ENCODE peak calls at places on chromosomes 4 and X, in four cellular contexts. One of them, this sample, is unnamed.

GRCh38 chr4:149825336-149825735 is 9.7 kb upstream of the IQCM start:
- DNase-seq in K562: no peak
- DNase-seq in HepG2: no peak
- DNase-seq in GM12878: no peak
- DNase-seq in this sample: no peak

GRCh38 chr4:84089652-84090437 is 409.2 kb downstream of the NKX6-1 start:
- DNase-seq in K562: no peak
- DNase-seq in HepG2: no peak
- DNase-seq in GM12878: no peak
- DNase-seq in this sample: no peak

GRCh38 chrX:21735038-21735752 is 22.7 kb downstream of the SMPX start:
- DNase-seq in K562: no peak
- DNase-seq in HepG2: no peak
- DNase-seq in GM12878: no peak
- DNase-seq in this sample: no peak

GRCh38 chrX:155068165-155068564 is 2.8 kb downstream of the CMC4 start:
- DNase-seq in K562: no peak
- DNase-seq in HepG2: peak
- DNase-seq in GM12878: no peak
- DNase-seq in this sample: no peak

GRCh38 chr4:38868055-38868965 is 704 bp downstream of the FAM114A1 start:
- DNase-seq in K562: peak
- DNase-seq in HepG2: no peak
- DNase-seq in GM12878: no peak
- DNase-seq in this sample: no peak

GRCh38 chr4:127470290-127470809 is 162.4 kb upstream of the INTU start:
- DNase-seq in K562: no peak
- DNase-seq in HepG2: no peak
- DNase-seq in GM12878: no peak
- DNase-seq in this sample: no peak

GRCh38 chrX:27186671-27187070 is 276.5 kb downstream of the PPP4R3C start:
- DNase-seq in K562: peak
- DNase-seq in HepG2: peak
- DNase-seq in GM12878: peak
- DNase-seq in this sample: peak

GRCh38 chr4:77047037-77047436 is 28.8 kb downstream of the CCNI start:
- DNase-seq in K562: peak
- DNase-seq in HepG2: peak
- DNase-seq in GM12878: no peak
- DNase-seq in this sample: no peak

GRCh38 chr4:127708985-127709384 is 21.2 kb upstream of the SLC25A31 start:
- DNase-seq in K562: no peak
- DNase-seq in HepG2: peak
- DNase-seq in GM12878: no peak
- DNase-seq in this sample: no peak

GRCh38 chr4:28229092-28229491 is 1368.5 kb downstream of the STIM2 start:
- DNase-seq in K562: no peak
- DNase-seq in HepG2: no peak
- DNase-seq in GM12878: no peak
- DNase-seq in this sample: no peak

GRCh38 chrX:34884693-34885277 is 57.8 kb upstream of the FAM47B start:
- DNase-seq in K562: no peak
- DNase-seq in HepG2: no peak
- DNase-seq in GM12878: no peak
- DNase-seq in this sample: no peak

GRCh38 chrX:20739038-20739745 is 472.5 kb upstream of the RPS6KA3 start:
- DNase-seq in K562: no peak
- DNase-seq in HepG2: no peak
- DNase-seq in GM12878: no peak
- DNase-seq in this sample: no peak

GRCh38 chr4:99816611-99817309 is at the start of gene DAPP1:
- DNase-seq in K562: no peak
- DNase-seq in HepG2: no peak
- DNase-seq in GM12878: peak
- DNase-seq in this sample: no peak

GRCh38 chr4:182246401-182247205 is 3.4 kb downstream of the TENM3 start:
- DNase-seq in K562: no peak
- DNase-seq in HepG2: no peak
- DNase-seq in GM12878: no peak
- DNase-seq in this sample: no peak

GRCh38 chrX:42519666-42520231 is 258.2 kb downstream of the PPP1R2C start:
- DNase-seq in K562: peak
- DNase-seq in HepG2: no peak
- DNase-seq in GM12878: no peak
- DNase-seq in this sample: no peak

GRCh38 chr4:141645611-141646340 is 9.4 kb downstream of the IL15 start:
- DNase-seq in K562: no peak
- DNase-seq in HepG2: no peak
- DNase-seq in GM12878: no peak
- DNase-seq in this sample: no peak

GRCh38 chr4:168487821-168488162 is 7.5 kb upstream of the DDX60L start:
- DNase-seq in K562: no peak
- DNase-seq in HepG2: no peak
- DNase-seq in GM12878: no peak
- DNase-seq in this sample: no peak

GRCh38 chr4:168486961-168487820 is 6.9 kb upstream of the DDX60L start:
- DNase-seq in K562: no peak
- DNase-seq in HepG2: no peak
- DNase-seq in GM12878: no peak
- DNase-seq in this sample: no peak

GRCh38 chr4:168491563-168491962 is 5.3 kb upstream of the PALLD start:
- DNase-seq in K562: no peak
- DNase-seq in HepG2: no peak
- DNase-seq in GM12878: no peak
- DNase-seq in this sample: no peak

GRCh38 chr4:168489616-168490015 is 7.2 kb upstream of the PALLD start:
- DNase-seq in K562: no peak
- DNase-seq in HepG2: no peak
- DNase-seq in GM12878: no peak
- DNase-seq in this sample: no peak

DNA sequence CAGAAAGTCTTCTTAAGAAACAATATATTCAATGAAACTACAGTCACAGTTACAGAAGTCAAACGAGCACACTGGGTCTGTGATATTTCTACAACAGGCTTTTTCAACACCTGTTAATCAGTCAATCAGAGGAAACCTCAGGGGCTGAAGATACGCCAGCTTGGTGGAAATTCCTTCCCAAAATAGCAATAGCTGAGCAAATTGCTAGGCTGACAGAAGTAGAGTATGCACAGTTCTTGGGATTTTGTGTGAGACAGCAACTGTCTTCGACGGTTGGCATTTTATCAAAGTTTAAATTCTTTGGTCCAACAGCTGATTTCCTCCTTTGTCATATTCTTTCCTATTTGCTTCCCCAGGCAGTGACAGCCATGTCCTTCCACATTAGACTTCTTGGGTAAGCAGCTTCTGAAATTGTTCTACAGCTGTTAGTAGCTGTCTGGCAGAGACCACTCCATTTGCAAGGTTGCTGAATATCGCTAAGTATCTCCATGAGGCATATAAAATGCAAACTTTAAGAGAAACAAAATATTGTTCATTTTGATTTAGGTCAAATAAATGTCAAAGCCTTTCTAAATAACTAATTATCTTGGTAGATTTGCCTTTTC is 8.0 kb upstream of the PALLD start:
- DNase-seq in K562: no peak
- DNase-seq in HepG2: no peak
- DNase-seq in GM12878: no peak
- DNase-seq in this sample: no peak
- TF ChIP-seq FOXK2 in K562: no peak
- TF ChIP-seq FOXK2 in HepG2: no peak
- TF ChIP-seq FOXK2 in GM12878: no peak
- TF ChIP-seq FOXK2 in this sample: no peak

DNA sequence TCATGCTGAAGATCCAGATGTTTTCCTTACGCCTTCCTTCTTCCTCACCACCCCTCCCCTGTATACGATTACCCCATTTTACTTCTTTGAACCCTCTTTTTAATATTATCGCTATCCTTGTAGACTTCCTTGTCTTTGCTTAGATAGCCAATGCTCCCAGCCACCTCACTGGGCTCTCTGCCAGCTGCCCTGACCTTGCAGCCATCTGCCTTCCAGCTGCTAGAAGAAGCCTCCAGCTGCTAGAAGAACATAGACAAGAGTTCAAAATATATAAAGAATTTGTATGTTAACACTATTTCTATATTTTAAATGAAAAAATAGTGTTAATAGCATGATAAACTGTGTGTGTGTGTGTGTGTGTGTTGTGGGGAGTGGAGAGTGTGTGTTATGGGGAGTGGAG is 374.7 kb downstream of the ANKRD50 start:
- DNase-seq in K562: no peak
- DNase-seq in HepG2: no peak
- DNase-seq in GM12878: no peak
- DNase-seq in this sample: no peak
- TF ChIP-seq SP1 in K562: no peak
- TF ChIP-seq SP1 in HepG2: no peak
- TF ChIP-seq SP1 in GM12878: no peak
- TF ChIP-seq SP1 in this sample: no peak

GRCh38 chr4:123559955-123560669 is 163.5 kb downstream of the SPRY1 start:
- DNase-seq in K562: no peak
- DNase-seq in HepG2: peak
- DNase-seq in GM12878: no peak
- DNase-seq in this sample: no peak
- TF ChIP-seq FOXK2 in K562: no peak
- TF ChIP-seq FOXK2 in HepG2: no peak
- TF ChIP-seq FOXK2 in GM12878: no peak
- TF ChIP-seq FOXK2 in this sample: no peak

GRCh38 chr4:140330311-140330900 is 43.0 kb upstream of the SCOC start:
- DNase-seq in K562: peak
- DNase-seq in HepG2: peak
- DNase-seq in GM12878: no peak
- DNase-seq in this sample: peak

GRCh38 chr4:140331245-140331644 is 42.2 kb upstream of the SCOC start:
- DNase-seq in K562: no peak
- DNase-seq in HepG2: no peak
- DNase-seq in GM12878: no peak
- DNase-seq in this sample: no peak

GRCh38 chr4:140332734-140333133 is 40.7 kb upstream of the SCOC start:
- DNase-seq in K562: no peak
- DNase-seq in HepG2: no peak
- DNase-seq in GM12878: no peak
- DNase-seq in this sample: no peak

GRCh38 chr4:140333523-140333922 is 39.9 kb upstream of the SCOC start:
- DNase-seq in K562: no peak
- DNase-seq in HepG2: no peak
- DNase-seq in GM12878: no peak
- DNase-seq in this sample: no peak

DNA sequence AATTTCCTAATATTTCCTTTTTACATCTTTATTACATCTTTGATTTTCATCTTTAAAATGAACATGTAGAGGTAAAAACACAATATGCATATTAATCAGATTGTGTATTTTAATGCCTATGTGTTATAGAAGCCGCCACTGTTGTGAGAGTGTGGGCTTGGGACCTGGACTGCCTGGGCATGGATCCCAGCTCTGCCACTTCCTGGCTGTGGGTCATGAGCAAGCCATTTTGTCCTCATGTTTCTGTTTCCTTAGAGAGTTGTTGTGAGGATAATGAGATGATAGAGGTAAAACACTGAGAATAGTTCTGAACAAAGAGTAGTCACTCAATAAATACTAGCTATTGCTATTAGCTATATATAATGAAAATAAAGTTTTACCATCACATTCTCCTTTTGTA is 38.4 kb upstream of the SCOC start:
- DNase-seq in K562: no peak
- DNase-seq in HepG2: no peak
- DNase-seq in GM12878: no peak
- DNase-seq in this sample: no peak
- TF ChIP-seq SP1 in K562: no peak
- TF ChIP-seq SP1 in HepG2: no peak
- TF ChIP-seq SP1 in GM12878: no peak
- TF ChIP-seq SP1 in this sample: no peak

GRCh38 chr4:75771607-75772006 is 47.2 kb downstream of the USO1 start:
- DNase-seq in K562: no peak
- DNase-seq in HepG2: no peak
- DNase-seq in GM12878: no peak
- DNase-seq in this sample: no peak

DNA sequence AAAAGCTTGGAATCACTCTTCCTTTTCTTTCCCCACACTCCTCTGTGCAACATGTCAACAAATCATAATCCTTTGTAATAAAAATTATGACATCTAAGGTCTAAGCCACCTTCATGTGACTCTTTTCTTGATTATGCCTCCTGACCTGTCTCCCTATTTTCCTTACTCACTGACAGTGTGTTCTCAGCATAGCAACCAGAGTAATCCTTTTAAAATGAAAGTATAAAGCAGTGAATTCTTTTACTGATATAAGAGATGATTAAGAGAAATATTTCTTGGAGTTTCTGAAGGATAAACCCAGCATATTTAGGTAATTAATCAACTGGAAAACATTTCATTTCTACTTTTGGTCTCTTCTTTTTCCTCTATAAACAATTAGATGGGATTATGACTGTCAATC is 44.7 kb downstream of the USO1 start:
- DNase-seq in K562: no peak
- DNase-seq in HepG2: no peak
- DNase-seq in GM12878: no peak
- DNase-seq in this sample: no peak
- TF ChIP-seq FOXK2 in K562: no peak
- TF ChIP-seq FOXK2 in HepG2: no peak
- TF ChIP-seq FOXK2 in GM12878: no peak
- TF ChIP-seq FOXK2 in this sample: no peak

DNA sequence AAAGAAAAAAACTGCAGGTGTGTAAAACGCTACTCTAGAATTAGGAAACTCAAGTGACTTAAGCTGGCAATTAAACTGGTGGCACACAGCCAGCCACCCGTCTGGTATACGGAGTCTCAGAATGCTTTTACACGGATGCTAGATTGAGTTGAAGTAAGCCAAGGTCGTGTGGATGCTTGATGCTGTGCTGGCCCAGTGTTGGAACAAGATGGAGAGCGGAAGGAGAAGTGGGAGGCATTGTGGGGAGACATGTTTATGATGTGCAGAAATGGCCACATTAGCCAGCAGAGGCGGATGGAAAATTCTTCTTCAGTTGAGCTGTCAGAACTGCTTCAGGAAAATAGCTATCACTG is 750.5 kb upstream of the HS3ST1 start:
- DNase-seq in K562: no peak
- DNase-seq in HepG2: no peak
- DNase-seq in GM12878: no peak
- DNase-seq in this sample: no peak
- TF ChIP-seq SP1 in K562: no peak
- TF ChIP-seq SP1 in HepG2: no peak
- TF ChIP-seq SP1 in GM12878: no peak
- TF ChIP-seq SP1 in this sample: no peak